ENCODE peak calls at places on chromosomes 1 and 21, in eight cellular contexts. V is mucosa of gallbladder; L is NCI-H2029; P is midbrain; U is stimulated activated CD4-positive, alpha-beta T cell treated with anti-CD3 and anti-CD28 coated beads, Interleukin-4, amount 100 ng/mL, for 1 hour; Y is stimulated activated naive CD8-positive, alpha-beta T cell treated with anti-CD3 and anti-CD28 coated beads, Interleukin-15, Interleukin-2, amounts not matched to agents 100 U/mL and 50 U/mL, for 24 hours; F is HTR-8/SVneo; N is iPS DF 6.9. G is an unnamed sample.

GRCh38 chr1:41758904-41759548 is 159.7 kb downstream of the HIVEP3 start:
- DNase-seq in U (no peak), Y (no peak), F (peak), P (no peak), L (no peak), V (no peak), N (no peak), G (peak)

GRCh38 chr1:41582004-41582325 is 97.5 kb upstream of the EDN2 start:
- DNase-seq in Y (no peak), F (no peak), N (no peak), U (no peak), L (no peak), P (no peak), V (no peak), G (no peak)

GRCh38 chr1:164780111-164780510 is 221.1 kb downstream of the PBX1 start:
- DNase-seq in N (no peak), P (no peak), V (no peak), U (no peak), F (no peak), L (no peak), Y (no peak), G (peak)

GRCh38 chr1:215031392-215031791 is 51.1 kb upstream of the KCNK2 start:
- DNase-seq in Y (no peak), F (no peak), V (no peak), U (no peak), P (no peak), L (no peak), N (no peak), G (no peak)

GRCh38 chr1:172650474-172651193 is 8.3 kb upstream of the FASLG start:
- DNase-seq in P (no peak), F (no peak), N (no peak), V (no peak), Y (no peak), L (no peak), U (no peak), G (no peak)

GRCh38 chr1:161200421-161200991 is 1.7 kb upstream of the ADAMTS4 start:
- DNase-seq in N (no peak), V (no peak), F (no peak), P (peak), Y (no peak), U (no peak), L (no peak), G (no peak)

GRCh38 chr21:37753122-37753599 is 163.1 kb downstream of the KCNJ6 start:
- DNase-seq in N (no peak), V (no peak), L (no peak), P (no peak), F (no peak), Y (no peak), U (no peak), G (no peak)

GRCh38 chr1:32071758-32072621 is 749 bp upstream of the TMEM39B start:
- DNase-seq in P (no peak), Y (no peak), U (no peak), F (no peak), L (no peak), V (no peak), N (no peak), G (peak)

GRCh38 chr1:178101266-178101630 is 7.3 kb downstream of the RASAL2 start:
- DNase-seq in L (no peak), F (no peak), V (no peak), P (no peak), N (no peak), U (no peak), Y (no peak), G (no peak)

GRCh38 chr1:206883160-206883559 is 14.1 kb upstream of the IL24 start:
- DNase-seq in F (no peak), L (no peak), Y (no peak), U (no peak), V (no peak), P (no peak), N (no peak), G (no peak)

GRCh38 chr1:6440198-6441126 is 15.9 kb downstream of the ESPN start:
- DNase-seq in P (no peak), U (peak), N (no peak), F (peak), Y (peak), L (no peak), V (no peak), G (peak)

GRCh38 chr1:151542710-151543129 is 2.6 kb downstream of the TUFT1 start:
- DNase-seq in F (peak), V (no peak), L (peak), Y (no peak), U (no peak), P (no peak), N (no peak), G (peak)

GRCh38 chr1:4836574-4836973 is 182.2 kb downstream of the AJAP1 start:
- DNase-seq in F (no peak), N (no peak), P (no peak), U (no peak), V (no peak), Y (no peak), L (no peak), G (no peak)

GRCh38 chr1:116817582-116818064 is 63.4 kb downstream of the CD2 start:
- DNase-seq in F (peak), V (no peak), P (no peak), U (peak), L (no peak), Y (peak), N (peak), G (peak)

GRCh38 chr1:201219481-201220387 is 29.1 kb downstream of the IGFN1 start:
- DNase-seq in Y (no peak), L (no peak), F (no peak), V (no peak), N (no peak), U (no peak), P (no peak), G (no peak)

GRCh38 chr1:59664167-59664566 is 150.6 kb upstream of the HOOK1 start:
- DNase-seq in V (no peak), F (no peak), P (no peak), L (no peak), Y (no peak), N (no peak), U (no peak), G (no peak)

GRCh38 chr1:201172999-201173610 is 17.5 kb upstream of the IGFN1 start:
- DNase-seq in F (no peak), L (no peak), N (no peak), P (no peak), V (no peak), U (no peak), Y (no peak), G (no peak)

GRCh38 chr1:6460349-6461236 is 5.4 kb downstream of the TNFRSF25 start:
- DNase-seq in Y (peak), P (no peak), L (no peak), V (no peak), F (no peak), N (no peak), U (peak), G (no peak)

GRCh38 chr1:101713760-101714159 is 283.0 kb downstream of the OLFM3 start:
- DNase-seq in P (no peak), F (no peak), V (no peak), Y (no peak), U (no peak), L (no peak), N (no peak), G (no peak)

GRCh38 chr21:42565206-42565810 is 51.7 kb downstream of the SLC37A1 start:
- DNase-seq in P (no peak), U (no peak), N (no peak), F (no peak), Y (no peak), L (no peak), V (no peak), G (no peak)

GRCh38 chr1:151055581-151055980 is 3.8 kb downstream of the CDC42SE1 start:
- DNase-seq in Y (no peak), U (no peak), P (no peak), V (no peak), N (no peak), L (no peak), F (no peak), G (no peak)

GRCh38 chr1:172640146-172640545 is 18.8 kb upstream of the FASLG start:
- DNase-seq in P (no peak), F (no peak), V (no peak), N (no peak), Y (no peak), L (no peak), U (no peak), G (peak)

GRCh38 chr1:225879521-225880209 is 2.5 kb downstream of the TMEM63A start:
- DNase-seq in L (peak), U (no peak), V (no peak), P (peak), Y (no peak), F (no peak), N (no peak), G (no peak)

GRCh38 chr1:19338323-19338762 is 26.2 kb downstream of the SLC66A1 start:
- DNase-seq in L (no peak), V (peak), Y (no peak), U (no peak), N (peak), F (no peak), P (no peak), G (peak)

GRCh38 chr1:214823311-214824117 is 220.5 kb downstream of the CENPF start:
- DNase-seq in L (no peak), Y (peak), P (no peak), N (no peak), V (no peak), F (no peak), U (no peak), G (no peak)

GRCh38 chr1:2229921-2230700 is 2.0 kb downstream of the SKI start:
- DNase-seq in N (no peak), P (peak), Y (no peak), L (no peak), F (no peak), V (no peak), U (no peak), G (peak)

GRCh38 chr21:32894321-32894720 is 122.8 kb upstream of the PAXBP1 start:
- DNase-seq in U (no peak), Y (no peak), P (no peak), L (no peak), V (no peak), N (no peak), F (no peak), G (no peak)